ENCODE peak calls at places on chromosomes 16 and 17, in six cellular contexts. J is breast epithelium, X is GM23338, W is transverse colon, N is H1, B is GM12878. U is an unnamed sample.

GRCh38 chr16:87747626-87748025 is 18.2 kb downstream of the KLHDC4 start:
- DNase-seq in J (no peak), X (peak; percentile 43), W (no peak), N (no peak), B (no peak), U (no peak)

GRCh38 chr16:81486555-81487061 is 42.0 kb downstream of the CMIP start:
- DNase-seq in J (no peak), X (no peak), W (no peak), N (no peak), B (no peak), U (peak; percentile 31)

GRCh38 chr17:12789976-12790805 is 893 bp downstream of the ARHGAP44 start:
- DNase-seq in J (no peak), X (peak; percentile 71), W (peak; percentile 34), N (peak; percentile 79), B (no peak), U (peak; percentile 27)

GRCh38 chr16:373848-374615 is 3.7 kb upstream of the MRPL28 start:
- DNase-seq in J (no peak), X (no peak), W (no peak), N (no peak), B (no peak), U (no peak)

GRCh38 chr16:88315543-88316105 is 67.1 kb upstream of the ZNF469 start:
- DNase-seq in J (no peak), X (no peak), W (peak; percentile 12), N (no peak), B (no peak), U (peak; percentile 38)

GRCh38 chr17:16484445-16485169 is 7.4 kb downstream of the LRRC75A start:
- DNase-seq in J (no peak), X (peak; percentile 40), W (no peak), N (no peak), B (no peak), U (no peak)

GRCh38 chr16:982152-983043 is 828 bp downstream of the SOX8 start:
- DNase-seq in J (no peak), X (peak; percentile 46), W (no peak), N (peak; percentile 64), B (no peak), U (no peak)

GRCh38 chr16:66843191-66843590 is 1.0 kb upstream of the CA7 start:
- DNase-seq in J (no peak), X (no peak), W (no peak), N (no peak), B (no peak), U (no peak)

GRCh38 chr17:50686494-50687199 is 21.1 kb downstream of the ANKRD40 start:
- DNase-seq in J (no peak), X (no peak), W (peak; percentile 89), N (no peak), B (no peak), U (peak; percentile 79)

GRCh38 chr16:11679250-11679649 is 11.0 kb downstream of the SNN start:
- DNase-seq in J (no peak), X (no peak), W (no peak), N (no peak), B (no peak), U (no peak)
- TF ChIP-seq POLR2AphosphoS5 in J (no peak), X (peak; percentile 13), W (no peak), N (peak; percentile 28), B (no peak), U (no peak)

GRCh38 chr16:11613381-11614303 is 26.9 kb upstream of the LITAF start:
- DNase-seq in J (no peak), X (no peak), W (peak; percentile 85), N (no peak), B (no peak), U (peak; percentile 69)
- H3K4me1 ChIP-seq in J (peaks cover 9% of the 10 kb centered on the region), X (peaks cover 19% of the 10 kb centered on the region), W (peaks cover 9% of the 10 kb centered on the region), N (peaks cover 5% of the 10 kb centered on the region), B (peaks cover 23% of the 10 kb centered on the region), U (peaks cover 21% of the 10 kb centered on the region)

DNA sequence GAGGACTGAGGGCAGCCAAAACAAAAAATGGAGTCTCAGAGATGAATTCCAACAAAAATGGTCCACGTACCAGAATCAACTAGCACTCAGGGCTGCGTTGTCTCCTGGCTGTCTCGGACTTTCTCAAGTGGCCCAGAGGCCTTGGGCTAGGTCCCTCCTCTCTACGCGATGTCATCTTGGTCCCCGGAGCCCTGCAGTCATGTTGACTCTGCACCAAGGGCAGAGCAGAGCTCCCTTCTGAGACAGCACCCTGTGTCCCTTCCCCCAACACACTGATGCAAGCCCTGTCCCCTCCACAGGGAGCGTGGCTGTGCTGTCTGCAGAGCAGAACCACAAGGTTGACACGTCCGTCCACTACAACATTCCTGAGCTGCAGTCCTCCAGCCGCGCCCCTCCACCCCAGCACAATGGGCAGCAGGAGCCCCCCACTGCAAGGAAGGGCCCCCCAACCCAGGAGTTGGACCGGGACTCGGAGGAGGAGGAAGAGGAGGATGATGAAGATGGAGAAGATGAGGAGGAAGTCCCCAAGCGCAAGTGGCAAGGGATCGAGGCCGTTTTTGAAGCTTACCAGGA is 20.8 kb downstream of the GINS2 start:
- DNase-seq in J (peak; percentile 34), X (no peak), W (no peak), N (no peak), B (no peak), U (no peak)
- TF ChIP-seq POLR2AphosphoS5 in J (no peak), X (no peak), W (no peak), N (no peak), B (no peak), U (no peak)

DNA sequence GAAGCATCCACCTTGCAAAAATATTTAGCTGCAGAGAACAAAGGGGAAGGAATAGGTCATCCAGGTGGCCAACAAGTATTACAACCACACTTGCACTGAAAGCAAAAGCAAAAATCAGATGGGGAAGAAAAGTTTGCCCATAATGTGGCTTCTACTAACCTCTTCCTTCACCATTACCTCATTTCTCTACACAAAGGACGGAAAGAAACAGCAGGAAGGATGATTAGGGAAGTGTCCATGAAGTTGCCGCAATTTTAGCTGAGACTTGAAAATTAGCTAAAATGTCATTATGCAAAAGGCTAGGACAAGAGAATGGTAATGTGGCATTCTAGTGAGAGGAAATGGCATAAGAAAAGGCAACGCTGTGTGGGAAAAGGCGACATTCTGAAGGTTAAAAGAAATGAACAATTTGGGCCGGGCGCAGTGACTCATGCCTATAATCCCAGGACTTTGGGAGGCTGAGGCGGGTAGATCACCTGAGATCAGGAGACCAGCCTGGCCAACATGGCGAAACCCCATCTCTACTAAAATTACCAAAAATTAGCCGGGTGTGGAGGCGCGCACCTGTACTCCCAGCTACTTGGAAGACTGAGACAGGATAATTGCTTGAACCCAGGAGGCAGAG is 13.7 kb downstream of the KANSL1 start:
- DNase-seq in J (no peak), X (peak; percentile 80), W (no peak), N (no peak), B (peak; percentile 73), U (no peak)
- H3K4me1 ChIP-seq in J (peaks cover 13% of the 10 kb centered on the region), X (peaks cover 94% of the 10 kb centered on the region), W (peaks cover 22% of the 10 kb centered on the region), N (peaks cover 27% of the 10 kb centered on the region), B (peaks cover 50% of the 10 kb centered on the region), U (peaks cover 98% of the 10 kb centered on the region)

GRCh38 chr17:76529224-76529642 is 8.3 kb downstream of the CYGB start:
- DNase-seq in J (peak; percentile 68), X (no peak), W (peak; percentile 66), N (no peak), B (no peak), U (peak; percentile 48)

GRCh38 chr17:76528528-76529223 is 8.8 kb downstream of the CYGB start:
- DNase-seq in J (no peak), X (no peak), W (no peak), N (no peak), B (no peak), U (no peak)

GRCh38 chr17:76528156-76528527 is 9.4 kb downstream of the CYGB start:
- DNase-seq in J (no peak), X (no peak), W (no peak), N (no peak), B (no peak), U (no peak)

GRCh38 chr17:76529643-76530488 is 7.6 kb downstream of the CYGB start:
- DNase-seq in J (peak; percentile 63), X (no peak), W (peak; percentile 72), N (peak; percentile 57), B (no peak), U (peak; percentile 66)

DNA sequence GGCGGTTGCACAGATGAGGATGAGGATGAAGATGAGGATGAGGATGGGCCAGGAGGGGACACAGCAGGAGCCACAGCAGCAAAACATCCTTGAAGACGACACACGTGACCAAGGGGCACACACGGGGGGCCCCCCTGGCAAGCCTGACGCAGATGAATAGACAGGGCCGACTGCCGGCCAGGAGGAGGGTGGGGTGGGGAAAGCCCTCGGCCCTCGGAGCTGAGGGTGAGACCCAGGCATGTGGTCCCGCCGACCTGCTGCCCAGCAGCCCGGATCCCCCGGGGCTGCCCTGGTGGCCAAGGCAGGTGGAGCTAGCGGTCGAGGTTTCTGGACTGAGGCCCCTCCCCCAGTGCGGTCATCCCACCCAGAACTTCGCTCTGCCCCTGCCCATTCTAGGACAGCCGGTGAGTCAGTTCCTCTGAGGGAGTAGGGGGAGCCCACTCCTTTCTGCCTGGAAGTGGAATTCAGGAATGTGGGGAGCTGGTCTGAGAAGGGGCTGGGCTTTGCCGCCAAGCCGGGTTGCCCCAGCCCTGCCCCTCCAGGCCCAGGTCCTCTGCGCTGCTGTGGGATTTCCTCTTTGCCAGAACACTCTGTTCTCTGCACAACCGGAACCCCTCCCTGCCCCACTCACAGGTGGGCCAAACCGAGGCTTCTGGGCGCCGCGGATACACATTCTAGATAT is 9.9 kb downstream of the CYGB start:
- DNase-seq in J (no peak), X (peak; percentile 85), W (peak; percentile 77), N (peak; percentile 78), B (no peak), U (peak; percentile 60)
- TF ChIP-seq POLR2AphosphoS5 in J (peak; percentile 64), X (no peak), W (peak; percentile 41), N (no peak), B (no peak), U (peak; percentile 55)

GRCh38 chr17:75624021-75624420 is 9.2 kb upstream of the SMIM5 start:
- DNase-seq in J (no peak), X (no peak), W (no peak), N (no peak), B (no peak), U (no peak)

GRCh38 chr17:75627094-75627493 is 6.1 kb upstream of the SMIM5 start:
- DNase-seq in J (no peak), X (no peak), W (no peak), N (no peak), B (no peak), U (no peak)

GRCh38 chr17:75624714-75625345 is 8.4 kb upstream of the SMIM5 start:
- DNase-seq in J (no peak), X (no peak), W (no peak), N (no peak), B (no peak), U (no peak)

GRCh38 chr17:75626496-75627038 is 6.7 kb upstream of the SMIM5 start:
- DNase-seq in J (no peak), X (no peak), W (no peak), N (no peak), B (no peak), U (no peak)

GRCh38 chr17:75625813-75626486 is 7.3 kb upstream of the SMIM5 start:
- DNase-seq in J (no peak), X (peak; percentile 91), W (no peak), N (peak; percentile 88), B (no peak), U (no peak)
- H3K4me1 ChIP-seq in J (no peaks in the 10 kb centered on the region), X (no peaks in the 10 kb centered on the region), W (no peaks in the 10 kb centered on the region), N (no peaks in the 10 kb centered on the region), B (no peaks in the 10 kb centered on the region), U (no peaks in the 10 kb centered on the region)

U was measured in stomach.